ENCODE peak calls at places on chromosome 13, in six cellular contexts. S is head of caudate nucleus; O is NCI-H345; V is CD4-positive, alpha-beta memory T cell; M is HT1080; J is psoas muscle. N is an unnamed sample.

GRCh38 chr13:40677064-40677463 is 10.6 kb upstream of the FOXO1 start:
- DNase-seq in S (no peak), O (no peak), V (no peak), M (no peak), J (no peak), N (no peak)

GRCh38 chr13:66033924-66034323 is 1196.2 kb downstream of the PCDH9 start:
- DNase-seq in S (no peak), O (no peak), V (no peak), M (no peak), J (no peak), N (no peak)

GRCh38 chr13:50593228-50593627 is 250.3 kb downstream of the DLEU7 start:
- DNase-seq in S (no peak), O (no peak), V (no peak), M (no peak), J (no peak), N (no peak)

GRCh38 chr13:109332501-109333499 is 453.6 kb downstream of the IRS2 start:
- DNase-seq in S (no peak), O (no peak), V (no peak), M (no peak), J (no peak), N (no peak)

GRCh38 chr13:104473936-104474335 is 1407.7 kb upstream of the SLC10A2 start:
- DNase-seq in S (no peak), O (no peak), V (no peak), M (no peak), J (no peak), N (no peak)

GRCh38 chr13:98910501-98910951 is 67.3 kb downstream of the DOCK9 start:
- DNase-seq in S (no peak), O (no peak), V (peak), M (peak), J (no peak), N (no peak)

GRCh38 chr13:98060282-98060681 is 82.6 kb upstream of the FARP1 start:
- DNase-seq in S (no peak), O (no peak), V (no peak), M (no peak), J (no peak), N (no peak)

GRCh38 chr13:100273576-100273975 is 184.7 kb downstream of the PCCA start:
- DNase-seq in S (no peak), O (no peak), V (no peak), M (no peak), J (no peak), N (no peak)

GRCh38 chr13:35600137-35600536 is 123.6 kb upstream of the MAB21L1 start:
- DNase-seq in S (no peak), O (no peak), V (no peak), M (no peak), J (no peak), N (no peak)

GRCh38 chr13:40345654-40346372 is 320.6 kb downstream of the FOXO1 start:
- DNase-seq in S (no peak), O (peak), V (no peak), M (no peak), J (no peak), N (no peak)

GRCh38 chr13:31349156-31349555 is 149.4 kb downstream of the B3GLCT start:
- DNase-seq in S (no peak), O (no peak), V (no peak), M (no peak), J (no peak), N (no peak)

GRCh38 chr13:49608932-49609331 is 19.4 kb upstream of the ARL11 start:
- DNase-seq in S (no peak), O (no peak), V (no peak), M (no peak), J (no peak), N (no peak)

GRCh38 chr13:75250526-75251183 is 231.3 kb downstream of the TBC1D4 start:
- DNase-seq in S (no peak), O (no peak), V (no peak), M (peak), J (no peak), N (no peak)

GRCh38 chr13:23743717-23744116 is 145.5 kb downstream of the MIPEP start:
- DNase-seq in S (no peak), O (no peak), V (no peak), M (no peak), J (no peak), N (no peak)

GRCh38 chr13:73220966-73221720 is 162.3 kb downstream of the KLF5 start:
- DNase-seq in S (no peak), O (no peak), V (no peak), M (peak), J (no peak), N (no peak)

GRCh38 chr13:65260938-65261880 is 1968.9 kb downstream of the PCDH9 start:
- DNase-seq in S (no peak), O (no peak), V (no peak), M (peak), J (no peak), N (no peak)

GRCh38 chr13:106535552-106536243 is at the start of gene EFNB2:
- DNase-seq in S (peak), O (peak), V (peak), M (peak), J (peak), N (peak)

GRCh38 chr13:77406644-77407440 is 79.9 kb upstream of the MYCBP2 start:
- DNase-seq in S (no peak), O (no peak), V (no peak), M (no peak), J (no peak), N (no peak)

GRCh38 chr13:21518617-21519144 is 59.6 kb upstream of the ZDHHC20 start:
- DNase-seq in S (no peak), O (no peak), V (no peak), M (no peak), J (no peak), N (no peak)

GRCh38 chr13:28452755-28453154 is 42.2 kb downstream of the FLT1 start:
- DNase-seq in S (no peak), O (no peak), V (no peak), M (no peak), J (no peak), N (no peak)

GRCh38 chr13:70842062-70842644 is 733.9 kb upstream of the KLHL1 start:
- DNase-seq in S (no peak), O (no peak), V (no peak), M (no peak), J (no peak), N (no peak)

GRCh38 chr13:113428871-113429607 is 24.2 kb downstream of the ADPRHL1 start:
- DNase-seq in S (no peak), O (no peak), V (no peak), M (no peak), J (no peak), N (no peak)

GRCh38 chr13:51959773-51960172 is 51.5 kb downstream of the ATP7B start:
- DNase-seq in S (no peak), O (no peak), V (no peak), M (no peak), J (no peak), N (no peak)

GRCh38 chr13:82772802-82773201 is 1109.5 kb downstream of the SLITRK1 start:
- DNase-seq in S (no peak), O (no peak), V (no peak), M (peak), J (no peak), N (no peak)

GRCh38 chr13:19882231-19882630 is 18.8 kb upstream of the ZMYM5 start:
- DNase-seq in S (no peak), O (no peak), V (no peak), M (no peak), J (no peak), N (no peak)

GRCh38 chr13:67554296-67554695 is 324.2 kb upstream of the PCDH9 start:
- DNase-seq in S (no peak), O (no peak), V (no peak), M (no peak), J (no peak), N (no peak)

GRCh38 chr13:99191336-99191899 is 9.2 kb upstream of the UBAC2 start:
- DNase-seq in S (no peak), O (no peak), V (no peak), M (no peak), J (no peak), N (no peak)

GRCh38 chr13:113489549-113490495 is 689 bp downstream of the DCUN1D2 start:
- DNase-seq in S (peak), O (peak), V (peak), M (peak), J (no peak), N (peak)

GRCh38 chr13:22451345-22451744 is 729.4 kb upstream of the SGCG start:
- DNase-seq in S (no peak), O (peak), V (no peak), M (no peak), J (peak), N (no peak)

GRCh38 chr13:23449386-23450162 is 16.1 kb upstream of the SACS start:
- DNase-seq in S (no peak), O (no peak), V (no peak), M (no peak), J (no peak), N (no peak)

GRCh38 chr13:51576754-51577153 is 7.5 kb upstream of the WDFY2 start:
- DNase-seq in S (no peak), O (no peak), V (no peak), M (no peak), J (no peak), N (no peak)

GRCh38 chr13:106466691-106467405 is 68.6 kb downstream of the EFNB2 start:
- DNase-seq in S (no peak), O (no peak), V (no peak), M (no peak), J (no peak), N (no peak)

GRCh38 chr13:41502676-41503075 is 45.3 kb downstream of the RGCC start:
- DNase-seq in S (no peak), O (no peak), V (peak), M (no peak), J (no peak), N (no peak)

GRCh38 chr13:29954082-29955043 is 103.9 kb upstream of the UBL3 start:
- DNase-seq in S (no peak), O (no peak), V (peak), M (no peak), J (no peak), N (no peak)

GRCh38 chr13:94390881-94391280 is 88.6 kb downstream of the DCT start:
- DNase-seq in S (no peak), O (no peak), V (no peak), M (no peak), J (no peak), N (no peak)

GRCh38 chr13:109036091-109036490 is 406.7 kb downstream of the MYO16 start:
- DNase-seq in S (no peak), O (no peak), V (no peak), M (no peak), J (no peak), N (peak)